ENCODE peak calls at places on chromosome 5, in five cellular contexts. Z is colonic mucosa, J is GM12864, S is stomach, B is pancreas. V is an unnamed sample.

GRCh38 chr5:1431896-1432295 is 13.3 kb downstream of the SLC6A3 start:
- DNase-seq in S (no peak), J (no peak), Z (no peak), B (no peak), V (no peak)

GRCh38 chr5:88689662-88690351 is 193.2 kb downstream of the MEF2C start:
- DNase-seq in Z (no peak), B (no peak), S (no peak), J (no peak), V (no peak)

GRCh38 chr5:106875591-106876297 is 795.0 kb downstream of the EFNA5 start:
- DNase-seq in J (peak; percentile 26), S (no peak), Z (no peak), B (peak; percentile 42), V (no peak)

GRCh38 chr5:12023614-12024241 is 119.5 kb upstream of the CTNND2 start:
- DNase-seq in S (no peak), J (peak; percentile 3), B (no peak), Z (no peak), V (peak; percentile 38)

GRCh38 chr5:4576161-4576748 is 563.9 kb upstream of the ADAMTS16 start:
- DNase-seq in S (no peak), J (no peak), Z (no peak), B (no peak), V (peak; percentile 83)

GRCh38 chr5:94508421-94509148 is 109.8 kb downstream of the KIAA0825 start:
- DNase-seq in B (no peak), J (no peak), S (no peak), Z (no peak), V (no peak)

GRCh38 chr5:66527478-66527877 is 68.7 kb upstream of the MAST4 start:
- DNase-seq in Z (no peak), B (no peak), S (no peak), J (no peak), V (no peak)

GRCh38 chr5:172726966-172727365 is 44.0 kb downstream of the DUSP1 start:
- DNase-seq in S (no peak), Z (no peak), J (no peak), B (no peak), V (no peak)

GRCh38 chr5:40165789-40166728 is 513.7 kb upstream of the PTGER4 start:
- DNase-seq in J (no peak), B (no peak), Z (no peak), S (no peak), V (no peak)

GRCh38 chr5:112264151-112264550 is 154.9 kb downstream of the EPB41L4A start:
- DNase-seq in J (no peak), S (no peak), B (no peak), Z (no peak), V (no peak)

GRCh38 chr5:127072861-127073846 is at the start of gene C5orf63:
- DNase-seq in Z (peak; percentile 64), B (peak; percentile 65), S (peak; percentile 62), J (peak; percentile 49), V (no peak)

GRCh38 chr5:149172261-149172660 is 31.0 kb downstream of the ABLIM3 start:
- DNase-seq in Z (no peak), J (no peak), B (no peak), S (no peak), V (peak; percentile 55)

GRCh38 chr5:83219495-83219894 is 142.1 kb downstream of the XRCC4 start:
- DNase-seq in Z (no peak), J (no peak), S (no peak), B (no peak), V (no peak)

GRCh38 chr5:118984602-118985001 is 3.7 kb downstream of the DTWD2 start:
- DNase-seq in Z (no peak), J (no peak), S (no peak), B (no peak), V (peak; percentile 77)

GRCh38 chr5:59367791-59368394 is 525.6 kb downstream of the PDE4D start:
- DNase-seq in J (peak; percentile 10), Z (peak; percentile 71), B (peak; percentile 29), S (peak; percentile 67), V (peak; percentile 46)

GRCh38 chr5:76615759-76616158 is 7.4 kb downstream of the F2RL2 start:
- DNase-seq in B (no peak), J (no peak), Z (no peak), S (no peak), V (no peak)

GRCh38 chr5:147391781-147392180 is 118.1 kb downstream of the DPYSL3 start:
- DNase-seq in S (peak; percentile 30), Z (peak; percentile 22), J (peak; percentile 10), B (no peak), V (peak; percentile 34)

GRCh38 chr5:125316913-125317545 is 570.6 kb upstream of the ZNF608 start:
- DNase-seq in S (no peak), B (no peak), J (no peak), Z (no peak), V (no peak)

GRCh38 chr5:137146402-137146889 is 352.7 kb downstream of the SPOCK1 start:
- DNase-seq in J (no peak), Z (no peak), B (no peak), S (no peak), V (peak; percentile 83)

GRCh38 chr5:147879784-147880183 is 1.3 kb downstream of the SCGB3A2 start:
- DNase-seq in Z (no peak), B (no peak), S (no peak), J (no peak), V (no peak)

GRCh38 chr5:52632281-52632680 is 155.4 kb upstream of the ITGA1 start:
- DNase-seq in S (no peak), B (no peak), J (no peak), Z (no peak), V (no peak)

GRCh38 chr5:89232139-89232603 is 349.2 kb upstream of the MEF2C start:
- DNase-seq in S (no peak), J (peak; percentile 89), B (no peak), Z (no peak), V (no peak)

GRCh38 chr5:60196382-60197113 is 303.0 kb upstream of the PDE4D start:
- DNase-seq in S (no peak), J (no peak), B (no peak), Z (no peak), V (peak; percentile 88)

GRCh38 chr5:72307573-72307967 is 12.5 kb downstream of the MRPS27 start:
- DNase-seq in Z (no peak), J (no peak), S (no peak), B (no peak), V (no peak)

GRCh38 chr5:132901036-132901435 is 27.6 kb downstream of the LEAP2 start:
- DNase-seq in S (no peak), J (no peak), B (no peak), Z (no peak), V (no peak)
- TF ChIP-seq CTCF in S (no peak), J (no peak), B (no peak), Z (no peak), V (no peak)

GRCh38 chr5:128966846-128967245 is 1.6 kb downstream of the SLC27A6 start:
- DNase-seq in S (no peak), B (no peak), J (no peak), Z (no peak), V (no peak)

GRCh38 chr5:128966375-128966774 is 1.1 kb downstream of the SLC27A6 start:
- DNase-seq in J (no peak), B (no peak), Z (no peak), S (no peak), V (no peak)

GRCh38 chr5:128965011-128965637 is at the start of gene SLC27A6:
- DNase-seq in Z (peak; percentile 17), S (no peak), J (no peak), B (no peak), V (no peak)

GRCh38 chr5:128962211-128962610 is 3.1 kb upstream of the SLC27A6 start:
- DNase-seq in B (no peak), Z (no peak), S (no peak), J (no peak), V (no peak)

DNA sequence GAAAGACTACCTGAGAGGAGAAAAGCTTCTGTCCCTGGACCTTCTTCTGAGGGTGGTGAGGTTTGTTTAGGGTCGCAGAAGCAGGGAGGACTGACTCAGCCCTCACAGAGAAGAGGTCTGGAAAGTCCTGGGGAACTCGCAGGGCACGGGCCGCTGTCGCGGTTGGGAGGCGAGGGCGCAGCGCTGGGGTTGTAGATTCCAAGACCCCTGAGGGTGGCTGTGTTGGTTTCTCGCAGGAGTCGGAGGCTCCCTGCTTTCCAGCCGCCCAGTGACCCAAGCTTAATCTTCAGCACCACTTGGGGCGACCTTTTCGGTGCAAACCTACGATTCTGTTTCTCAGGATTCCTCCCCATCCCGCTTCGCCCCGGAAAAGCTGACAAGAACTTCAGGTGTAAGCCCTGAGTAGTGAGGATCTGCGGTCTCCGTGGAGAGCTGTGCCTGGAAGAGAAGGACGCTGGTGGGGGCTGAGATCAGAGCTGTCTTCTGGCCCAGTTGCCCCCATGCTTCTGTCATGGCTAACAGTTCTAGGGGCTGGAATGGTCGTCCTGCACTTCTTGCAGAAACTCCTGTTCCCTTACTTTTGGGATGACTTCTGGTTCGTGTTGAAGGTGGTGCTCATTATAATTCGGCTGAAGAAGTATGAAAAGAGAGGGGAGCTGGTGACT is 482 bp downstream of the SLC27A6 start:
- DNase-seq in B (no peak), J (no peak), Z (no peak), S (no peak), V (no peak)
- H3K4me3 ChIP-seq in B (no peak overlapping the region), J (no peak overlapping the region), Z (peak overlapping the region; percentile 9), S (peak overlapping the region; percentile 17), V (peak overlapping the region; percentile 55)

GRCh38 chr5:3391210-3391609 is 204.4 kb upstream of the IRX1 start:
- DNase-seq in Z (no peak), B (no peak), J (no peak), S (no peak), V (no peak)
- TF ChIP-seq CTCF in Z (no peak), B (no peak), J (no peak), S (no peak), V (no peak)

DNA sequence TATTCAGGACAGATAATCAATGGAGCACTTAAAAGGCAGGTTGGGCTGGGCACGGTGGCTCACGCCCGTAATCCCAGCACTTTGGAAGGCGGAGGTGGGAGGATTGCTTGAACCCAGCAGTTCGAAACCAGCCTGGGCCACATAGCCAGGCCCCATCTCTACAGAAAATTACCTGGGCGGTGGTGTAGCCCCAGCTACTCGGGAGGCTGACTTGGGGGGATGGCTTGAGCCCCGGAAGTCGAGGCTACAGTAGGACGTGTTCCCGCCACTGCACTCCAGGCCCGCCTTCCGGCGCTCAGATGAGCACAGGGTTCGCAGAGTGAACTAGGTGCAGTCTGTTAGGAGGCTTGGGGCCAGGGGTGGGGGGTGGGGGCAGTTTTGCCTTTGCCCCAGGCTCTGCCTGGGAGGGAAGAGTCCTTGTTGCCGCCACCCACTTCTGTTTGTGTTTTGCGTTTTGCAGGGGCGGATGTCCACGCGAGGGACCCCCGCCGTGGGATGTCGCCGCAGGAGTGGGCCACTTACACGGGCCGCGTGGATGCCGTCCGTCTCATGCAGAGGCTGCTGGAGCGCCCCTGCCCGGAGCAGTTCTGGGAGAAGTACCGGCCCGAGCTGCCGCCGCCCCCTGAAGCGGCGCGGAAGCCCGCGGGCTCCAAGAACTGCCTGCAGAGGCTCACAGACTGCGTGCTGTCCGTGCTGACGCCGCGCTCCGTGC is 85.1 kb downstream of the ANKRD33B start:
- DNase-seq in B (no peak), S (peak; percentile 21), J (no peak), Z (no peak), V (no peak)
- H3K4me3 ChIP-seq in B (no peak overlapping the region), S (no peak overlapping the region), J (no peak overlapping the region), Z (no peak overlapping the region), V (no peak overlapping the region)

DNA sequence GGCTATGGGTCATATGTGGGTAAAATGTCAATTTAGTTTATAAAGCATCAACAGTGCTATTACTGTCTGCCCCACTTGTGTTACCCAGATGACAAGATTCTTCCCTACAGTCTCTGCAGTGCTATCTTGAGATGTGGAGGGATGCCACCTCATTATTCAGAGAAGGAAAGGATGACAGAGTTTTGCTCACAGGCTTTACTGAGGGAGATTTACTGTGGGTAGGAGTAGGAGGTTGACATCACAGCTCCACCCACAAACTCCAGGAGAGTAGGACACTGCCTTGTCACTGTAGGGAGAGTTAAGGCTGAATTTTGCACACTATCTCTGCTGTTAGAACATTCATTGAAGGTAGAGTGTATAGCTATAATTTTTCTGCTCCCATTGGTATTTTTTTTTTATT is 359.2 kb downstream of the HTR1A start:
- DNase-seq in S (no peak), J (no peak), B (no peak), Z (no peak), V (no peak)
- TF ChIP-seq CTCF in S (no peak), J (no peak), B (no peak), Z (no peak), V (no peak)